ENCODE peak calls at places on chromosomes 7 and 10, in eight cellular contexts. E, D, O, S, V, W, T and P are unnamed samples.

GRCh38 chr7:80335473-80336232 is 176.2 kb downstream of the GNAT3 start:
- DNase-seq in E (no peak), D (no peak), O (no peak), S (no peak), V (no peak), W (peak), T (peak), P (no peak)

GRCh38 chr7:95905165-95905564 is 132.8 kb downstream of the DYNC1I1 start:
- DNase-seq in E (no peak), D (no peak), O (no peak), S (no peak), V (no peak), W (no peak), T (peak), P (no peak)

GRCh38 chr10:17216901-17217395 is 11.1 kb upstream of the VIM start:
- DNase-seq in E (no peak), D (no peak), O (no peak), S (no peak), V (no peak), W (no peak), T (no peak), P (no peak)

GRCh38 chr7:134458341-134458805 is 527 bp downstream of the AKR1B1 start:
- DNase-seq in E (peak), D (peak), O (peak), S (peak), V (peak), W (peak), T (no peak), P (peak)

GRCh38 chr10:131127610-131128009 is 183.9 kb downstream of the TCERG1L start:
- DNase-seq in E (no peak), D (no peak), O (no peak), S (no peak), V (no peak), W (no peak), T (no peak), P (peak)

GRCh38 chr7:129422727-129423126 is 11.5 kb upstream of the STRIP2 start:
- DNase-seq in E (no peak), D (no peak), O (no peak), S (no peak), V (no peak), W (no peak), T (no peak), P (no peak)

GRCh38 chr7:147432068-147432467 is 1158.5 kb upstream of the C7orf33 start:
- DNase-seq in E (no peak), D (no peak), O (no peak), S (no peak), V (no peak), W (no peak), T (peak), P (no peak)

GRCh38 chr10:102644066-102644645 is at the start of gene TRIM8:
- DNase-seq in E (peak), D (no peak), O (peak), S (peak), V (peak), W (peak), T (peak), P (peak)

GRCh38 chr7:128791968-128792319 is at the start of gene CCDC136:
- DNase-seq in E (no peak), D (no peak), O (no peak), S (no peak), V (no peak), W (no peak), T (no peak), P (no peak)

GRCh38 chr7:104156842-104157277 is 51.0 kb downstream of the ORC5 start:
- DNase-seq in E (no peak), D (no peak), O (no peak), S (no peak), V (no peak), W (no peak), T (peak), P (no peak)

GRCh38 chr7:136114966-136115762 is 138.0 kb upstream of the MTPN start:
- DNase-seq in E (peak), D (peak), O (no peak), S (peak), V (no peak), W (peak), T (peak), P (peak)

GRCh38 chr10:17744395-17744841 is 7.6 kb upstream of the TMEM236 start:
- DNase-seq in E (no peak), D (no peak), O (no peak), S (no peak), V (no peak), W (no peak), T (peak), P (no peak)

GRCh38 chr7:725223-726005 is 1.1 kb upstream of the DNAAF5 start:
- DNase-seq in E (no peak), D (no peak), O (no peak), S (no peak), V (no peak), W (peak), T (peak), P (no peak)

GRCh38 chr7:154388412-154388811 is 336.2 kb downstream of the DPP6 start:
- DNase-seq in E (no peak), D (no peak), O (no peak), S (no peak), V (no peak), W (no peak), T (no peak), P (no peak)

GRCh38 chr10:49264177-49264677 is 34.7 kb upstream of the C10orf71 start:
- DNase-seq in E (no peak), D (no peak), O (no peak), S (no peak), V (no peak), W (no peak), T (no peak), P (no peak)

GRCh38 chr10:95360122-95360715 is 69.4 kb upstream of the PDLIM1 start:
- DNase-seq in E (no peak), D (no peak), O (no peak), S (no peak), V (no peak), W (no peak), T (peak), P (no peak)

GRCh38 chr7:97868788-97869187 is 3.4 kb downstream of the ASNS start:
- DNase-seq in E (no peak), D (no peak), O (no peak), S (no peak), V (no peak), W (no peak), T (peak), P (no peak)

GRCh38 chr10:17836917-17837316 is 27.8 kb downstream of the MRC1 start:
- DNase-seq in E (peak), D (no peak), O (no peak), S (no peak), V (no peak), W (peak), T (peak), P (no peak)

GRCh38 chr7:122300607-122301079 is 3.9 kb downstream of the FEZF1 start:
- DNase-seq in E (no peak), D (no peak), O (no peak), S (no peak), V (no peak), W (no peak), T (peak), P (no peak)

GRCh38 chr10:17003151-17003550 is 126.5 kb downstream of the CUBN start:
- DNase-seq in E (no peak), D (peak), O (no peak), S (no peak), V (no peak), W (no peak), T (peak), P (peak)

GRCh38 chr10:124999433-125000365 is 57.8 kb downstream of the ZRANB1 start:
- DNase-seq in E (no peak), D (no peak), O (peak), S (peak), V (no peak), W (peak), T (peak), P (no peak)

GRCh38 chr10:68598978-68599753 is 39.0 kb downstream of the TET1 start:
- DNase-seq in E (peak), D (no peak), O (no peak), S (no peak), V (no peak), W (peak), T (peak), P (no peak)

GRCh38 chr10:10418397-10418796 is 599.3 kb upstream of the CELF2 start:
- DNase-seq in E (no peak), D (no peak), O (no peak), S (no peak), V (no peak), W (no peak), T (no peak), P (no peak)

GRCh38 chr7:77859343-77859742 is 60.8 kb downstream of the PHTF2 start:
- DNase-seq in E (no peak), D (no peak), O (no peak), S (no peak), V (no peak), W (no peak), T (no peak), P (no peak)

GRCh38 chr10:22374489-22375126 is 29.3 kb downstream of the SPAG6 start:
- DNase-seq in E (no peak), D (no peak), O (no peak), S (no peak), V (no peak), W (no peak), T (no peak), P (no peak)

GRCh38 chr7:92880212-92881090 is 44.1 kb upstream of the CDK6 start:
- DNase-seq in E (no peak), D (no peak), O (peak), S (no peak), V (no peak), W (peak), T (peak), P (peak)

GRCh38 chr10:128883126-128884060 is 583.6 kb upstream of the MGMT start:
- DNase-seq in E (no peak), D (no peak), O (no peak), S (no peak), V (no peak), W (no peak), T (no peak), P (no peak)

DNA sequence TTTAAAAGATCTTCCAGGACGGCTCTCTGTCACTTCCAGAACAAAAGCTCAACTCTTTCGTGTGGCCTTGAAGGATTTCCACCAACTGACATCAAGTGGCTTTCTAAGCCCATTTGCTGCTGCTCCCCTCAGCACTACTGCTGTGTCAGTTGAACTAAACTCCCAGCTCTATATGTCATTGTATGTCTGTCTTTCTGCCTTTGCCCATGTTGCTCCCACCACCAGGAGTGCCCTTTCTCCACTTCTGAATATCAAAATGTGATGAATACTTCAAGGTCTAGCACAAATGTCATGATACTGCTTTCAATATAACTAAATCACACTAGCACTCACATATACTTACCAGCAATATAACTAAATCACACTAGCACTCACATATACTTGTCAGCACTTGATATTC is 138.3 kb downstream of the ATXN7L1 start:
- DNase-seq in E (no peak), D (no peak), O (no peak), S (no peak), V (no peak), W (no peak), T (no peak), P (no peak)
- TF ChIP-seq CTCF in E (no peak), D (no peak), O (no peak), S (no peak), V (no peak), W (no peak), T (no peak), P (no peak)

GRCh38 chr7:139617074-139617473 is 93.6 kb downstream of the CLEC2L start:
- DNase-seq in E (no peak), D (no peak), O (no peak), S (no peak), V (no peak), W (no peak), T (no peak), P (no peak)

GRCh38 chr7:139620676-139621344 is 97.3 kb downstream of the CLEC2L start:
- DNase-seq in E (peak), D (peak), O (no peak), S (peak), V (no peak), W (peak), T (peak), P (peak)

GRCh38 chr7:139614886-139615285 is 91.4 kb downstream of the CLEC2L start:
- DNase-seq in E (no peak), D (no peak), O (no peak), S (no peak), V (no peak), W (no peak), T (no peak), P (no peak)

GRCh38 chr7:139619367-139619657 is 95.8 kb downstream of the CLEC2L start:
- DNase-seq in E (no peak), D (peak), O (no peak), S (no peak), V (no peak), W (no peak), T (peak), P (no peak)

GRCh38 chr7:139618482-139619366 is 95.2 kb downstream of the CLEC2L start:
- DNase-seq in E (peak), D (peak), O (no peak), S (peak), V (no peak), W (peak), T (peak), P (peak)
- TF ChIP-seq CTCF in E (peak), D (peak), O (peak), S (peak), V (peak), W (peak), T (peak), P (peak)

GRCh38 chr10:66366163-66366562 is 559.7 kb upstream of the LRRTM3 start:
- DNase-seq in E (no peak), D (no peak), O (no peak), S (no peak), V (no peak), W (no peak), T (no peak), P (no peak)
- TF ChIP-seq CTCF in E (no peak), D (no peak), O (no peak), S (no peak), V (no peak), W (no peak), T (no peak), P (no peak)

GRCh38 chr7:142428094-142428493 is 170.2 kb upstream of the PRSS58 start:
- DNase-seq in E (no peak), D (no peak), O (no peak), S (no peak), V (no peak), W (no peak), T (no peak), P (no peak)

GRCh38 chr7:142434666-142435174 is 176.9 kb upstream of the PRSS58 start:
- DNase-seq in E (no peak), D (no peak), O (no peak), S (no peak), V (no peak), W (no peak), T (no peak), P (no peak)

GRCh38 chr7:142432386-142432785 is 174.5 kb upstream of the PRSS58 start:
- DNase-seq in E (no peak), D (no peak), O (no peak), S (no peak), V (no peak), W (no peak), T (no peak), P (no peak)

GRCh38 chr7:142436601-142437000 is 178.7 kb upstream of the PRSS58 start:
- DNase-seq in E (no peak), D (no peak), O (no peak), S (no peak), V (no peak), W (no peak), T (no peak), P (no peak)

GRCh38 chr7:142431491-142431890 is 173.6 kb upstream of the PRSS58 start:
- DNase-seq in E (no peak), D (no peak), O (no peak), S (no peak), V (no peak), W (no peak), T (no peak), P (no peak)
- TF ChIP-seq CTCF in E (no peak), D (no peak), O (no peak), S (no peak), V (no peak), W (no peak), T (no peak), P (no peak)

DNA sequence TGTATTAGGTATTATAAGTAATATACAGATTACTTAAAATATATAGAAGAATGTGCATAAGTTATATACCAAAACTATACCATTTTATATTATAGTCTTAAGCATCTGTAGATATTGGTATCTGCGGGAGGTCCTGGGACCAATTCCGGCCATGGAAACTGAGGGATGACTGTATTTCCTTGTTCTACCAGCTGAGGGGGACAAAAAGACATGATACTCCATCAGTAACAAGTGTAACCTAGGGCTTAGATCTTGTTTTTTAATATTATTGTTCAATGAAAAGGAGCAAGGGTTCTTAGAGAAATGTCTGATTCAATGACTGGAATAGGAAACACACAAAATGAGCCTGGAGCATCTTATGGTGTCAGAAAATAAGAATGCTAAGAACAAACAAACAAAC is 752.5 kb downstream of the CCSER2 start:
- DNase-seq in E (no peak), D (no peak), O (no peak), S (no peak), V (no peak), W (no peak), T (no peak), P (no peak)
- TF ChIP-seq CTCF in E (no peak), D (no peak), O (no peak), S (no peak), V (no peak), W (no peak), T (no peak), P (no peak)

DNA sequence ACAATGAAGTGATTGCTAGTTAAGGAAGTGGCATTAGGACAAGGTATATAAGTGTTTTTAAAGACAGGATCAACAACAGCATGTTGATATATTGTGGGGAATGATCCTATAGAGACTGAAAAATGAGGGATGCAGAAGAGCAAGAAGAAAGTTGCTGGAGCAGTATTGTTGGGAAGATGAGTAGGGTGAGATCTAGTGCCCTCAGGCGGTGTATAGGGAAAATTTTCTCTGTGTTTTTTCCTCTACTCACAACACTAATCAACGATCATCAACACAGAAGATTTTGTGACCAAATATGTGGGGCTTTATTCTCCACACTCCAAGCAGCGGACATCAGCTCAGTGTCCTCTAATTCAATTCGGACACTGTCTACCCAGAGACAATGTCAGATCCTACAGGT is 9.6 kb upstream of the PTTG1IP2 start:
- DNase-seq in E (no peak), D (no peak), O (no peak), S (no peak), V (no peak), W (no peak), T (peak), P (no peak)
- TF ChIP-seq CTCF in E (no peak), D (no peak), O (no peak), S (no peak), V (no peak), W (no peak), T (peak), P (no peak)

GRCh38 chr10:59724098-59724938 is 14.7 kb upstream of the SLC16A9 start:
- DNase-seq in E (no peak), D (no peak), O (no peak), S (no peak), V (no peak), W (peak), T (no peak), P (no peak)

GRCh38 chr10:59720377-59720776 is 10.7 kb upstream of the SLC16A9 start:
- DNase-seq in E (no peak), D (no peak), O (no peak), S (no peak), V (no peak), W (no peak), T (no peak), P (no peak)

GRCh38 chr10:59718246-59718645 is 8.6 kb upstream of the SLC16A9 start:
- DNase-seq in E (no peak), D (no peak), O (no peak), S (no peak), V (no peak), W (no peak), T (no peak), P (no peak)

DNA sequence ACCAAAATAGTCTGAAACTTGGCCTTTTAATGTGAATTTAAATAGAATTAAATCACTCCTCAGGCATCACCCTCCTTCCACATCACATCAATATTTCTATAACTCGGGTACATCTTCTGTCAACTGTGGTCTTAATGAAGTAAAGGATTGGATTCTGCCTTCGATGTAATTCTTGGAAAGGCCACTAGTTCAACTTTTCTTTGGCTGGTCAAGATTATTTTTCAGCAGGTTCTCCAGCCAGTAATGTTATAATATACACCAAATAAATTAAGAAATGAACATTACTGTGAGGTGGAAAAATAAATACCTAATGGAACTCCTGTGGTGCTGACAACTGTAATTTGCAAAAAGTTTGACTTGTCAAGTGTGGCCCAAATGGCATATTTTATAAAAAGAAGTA is 9.7 kb upstream of the SLC16A9 start:
- DNase-seq in E (no peak), D (no peak), O (no peak), S (no peak), V (no peak), W (no peak), T (no peak), P (no peak)
- TF ChIP-seq CTCF in E (no peak), D (no peak), O (no peak), S (peak), V (no peak), W (no peak), T (no peak), P (no peak)

GRCh38 chr10:78229950-78230675 is 196.4 kb downstream of the RPS24 start:
- DNase-seq in E (no peak), D (no peak), O (no peak), S (no peak), V (no peak), W (no peak), T (no peak), P (no peak)

GRCh38 chr10:78231327-78231726 is 197.7 kb downstream of the RPS24 start:
- DNase-seq in E (no peak), D (no peak), O (no peak), S (no peak), V (no peak), W (no peak), T (no peak), P (no peak)

GRCh38 chr10:78236416-78237015 is 202.9 kb downstream of the RPS24 start:
- DNase-seq in E (no peak), D (no peak), O (no peak), S (no peak), V (no peak), W (no peak), T (no peak), P (no peak)

DNA sequence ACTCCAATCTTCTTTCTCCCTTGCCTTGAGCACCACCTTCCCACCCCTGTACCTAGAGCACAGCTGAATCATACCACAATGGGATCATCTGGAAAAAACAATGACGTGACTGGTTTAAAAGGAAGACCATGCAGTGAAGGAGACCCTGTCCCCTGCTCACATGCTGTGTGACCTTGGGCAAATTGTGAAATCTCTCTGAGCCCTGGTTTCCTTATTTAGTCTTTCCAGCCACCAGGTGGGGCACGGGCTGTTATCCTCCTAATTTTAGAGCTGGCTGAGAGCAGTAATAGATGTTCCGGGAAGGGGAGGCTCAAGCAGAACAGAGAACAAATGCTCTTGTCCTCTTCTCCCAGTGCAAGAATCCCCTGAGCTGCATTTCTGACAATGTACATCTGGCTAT is 198.3 kb downstream of the RPS24 start:
- DNase-seq in E (peak), D (no peak), O (no peak), S (no peak), V (peak), W (no peak), T (peak), P (no peak)
- TF ChIP-seq CTCF in E (peak), D (no peak), O (no peak), S (no peak), V (no peak), W (no peak), T (peak), P (no peak)

GRCh38 chr10:64379898-64380297 is 858.7 kb downstream of the REEP3 start:
- DNase-seq in E (peak), D (no peak), O (no peak), S (no peak), V (no peak), W (peak), T (no peak), P (no peak)
- TF ChIP-seq CTCF in E (peak), D (no peak), O (peak), S (peak), V (no peak), W (peak), T (no peak), P (no peak)

GRCh38 chr7:116598278-116598677 is 73.4 kb downstream of the CAV1 start:
- DNase-seq in E (peak), D (no peak), O (peak), S (no peak), V (no peak), W (no peak), T (no peak), P (no peak)
- TF ChIP-seq CTCF in E (peak), D (no peak), O (peak), S (peak), V (no peak), W (no peak), T (peak), P (no peak)